ENCODE peak calls at places on chromosomes 11 and 22, in four cellular contexts. I is type B pancreatic cell, F is epithelial cell of esophagus, O is tibial nerve. Q is an unnamed sample.

GRCh38 chr11:7532395-7532794 is 18.6 kb downstream of the PPFIBP2 start:
- DNase-seq in I (no peak), F (no peak), O (no peak), Q (no peak)

GRCh38 chr11:9053631-9054030 is 37.8 kb downstream of the SCUBE2 start:
- DNase-seq in I (no peak), F (peak; percentile 17), O (no peak), Q (no peak)

GRCh38 chr11:130601141-130601540 is 152.7 kb downstream of the ADAMTS15 start:
- DNase-seq in I (no peak), F (no peak), O (peak; percentile 77), Q (peak; percentile 84)

GRCh38 chr11:14645985-14646900 is 2.6 kb downstream of the PDE3B start:
- DNase-seq in I (no peak), F (no peak), O (no peak), Q (no peak)

GRCh38 chr11:120112174-120112796 is 25.6 kb downstream of the TRIM29 start:
- DNase-seq in I (no peak), F (no peak), O (no peak), Q (no peak)

GRCh38 chr11:62061356-62062222 is 62.2 kb upstream of the INCENP start:
- DNase-seq in I (no peak), F (peak; percentile 60), O (no peak), Q (no peak)

GRCh38 chr11:14414470-14415461 is 55.8 kb upstream of the RRAS2 start:
- DNase-seq in I (no peak), F (no peak), O (no peak), Q (no peak)

GRCh38 chr22:32695451-32695891 is 106.0 kb upstream of the TIMP3 start:
- DNase-seq in I (no peak), F (peak; percentile 60), O (no peak), Q (no peak)

GRCh38 chr11:124756033-124756752 is 4.1 kb upstream of the VSIG2 start:
- DNase-seq in I (no peak), F (no peak), O (no peak), Q (no peak)

GRCh38 chr22:46732513-46732912 is 5.5 kb downstream of the CERK start:
- DNase-seq in I (no peak), F (no peak), O (no peak), Q (no peak)

GRCh38 chr11:46920709-46921108 is 2.4 kb upstream of the LRP4 start:
- DNase-seq in I (no peak), F (peak; percentile 97), O (peak; percentile 61), Q (no peak)

GRCh38 chr11:79371724-79372123 is 69.1 kb downstream of the TENM4 start:
- DNase-seq in I (no peak), F (no peak), O (no peak), Q (no peak)

GRCh38 chr11:91104237-91104636 is 881.4 kb upstream of the CHORDC1 start:
- DNase-seq in I (no peak), F (peak; percentile 76), O (no peak), Q (no peak)

GRCh38 chr11:113550179-113550578 is 75.0 kb upstream of the DRD2 start:
- DNase-seq in I (no peak), F (no peak), O (no peak), Q (no peak)

GRCh38 chr11:69080361-69080973 is 31.7 kb downstream of the TPCN2 start:
- DNase-seq in I (no peak), F (peak; percentile 70), O (no peak), Q (peak; percentile 89)

GRCh38 chr11:96001037-96001436 is 77.1 kb upstream of the MTMR2 start:
- DNase-seq in I (no peak), F (peak; percentile 9), O (peak; percentile 94), Q (no peak)

GRCh38 chr22:37996079-37996478 is 11.7 kb upstream of the SOX10 start:
- DNase-seq in I (no peak), F (no peak), O (no peak), Q (no peak)

GRCh38 chr11:63511349-63511748 is 5.5 kb downstream of the LGALS12 start:
- DNase-seq in I (no peak), F (no peak), O (no peak), Q (no peak)

GRCh38 chr22:23970201-23970641 is 3.5 kb downstream of the DDTL start:
- DNase-seq in I (no peak), F (no peak), O (no peak), Q (no peak)

GRCh38 chr22:22462813-22463567 is 45.6 kb downstream of the ZNF280B start:
- DNase-seq in I (no peak), F (peak; percentile 21), O (no peak), Q (no peak)
- TF ChIP-seq CTCF in I (no peak), F (peak; percentile 17), O (no peak), Q (peak; percentile 22)

DNA sequence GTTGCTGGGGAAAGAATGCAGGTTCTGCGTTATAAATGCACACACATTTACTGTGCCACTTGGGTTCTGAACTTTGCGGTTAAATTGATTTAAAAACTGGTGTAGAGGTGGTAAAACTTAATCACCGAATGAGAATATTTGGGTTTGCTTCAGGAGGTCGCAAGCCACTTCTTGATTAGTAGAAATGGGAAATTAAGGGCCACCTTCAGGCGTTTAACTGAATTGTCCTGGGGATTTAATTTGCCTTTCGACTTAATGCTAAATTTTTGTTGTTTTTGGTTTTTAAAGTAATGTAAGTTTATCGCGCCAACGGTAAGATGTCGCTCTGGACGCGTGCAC is 460 bp upstream of the NCR3LG1 start:
- DNase-seq in I (no peak), F (no peak), O (no peak), Q (no peak)
- TF ChIP-seq CTCF in I (peak; percentile 63), F (peak; percentile 36), O (no peak), Q (peak; percentile 34)

GRCh38 chr11:1053121-1053901 is 16.8 kb upstream of the MUC6 start:
- DNase-seq in I (no peak), F (no peak), O (no peak), Q (no peak)
- TF ChIP-seq CTCF in I (no peak), F (no peak), O (no peak), Q (no peak)

GRCh38 chr11:2693851-2694261 is 5.9 kb downstream of the KCNQ1OT1 start:
- DNase-seq in I (no peak), F (no peak), O (no peak), Q (no peak)
- TF ChIP-seq CTCF in I (peak; percentile 20), F (no peak), O (no peak), Q (peak; percentile 7)

GRCh38 chr11:67607507-67607906 is 771 bp downstream of the NDUFV1 start:
- DNase-seq in I (no peak), F (no peak), O (no peak), Q (no peak)

GRCh38 chr11:67604815-67605214 is 1.9 kb upstream of the NDUFV1 start:
- DNase-seq in I (no peak), F (no peak), O (no peak), Q (no peak)

GRCh38 chr11:67605231-67606011 is 1.3 kb upstream of the NDUFV1 start:
- DNase-seq in I (no peak), F (no peak), O (no peak), Q (no peak)

GRCh38 chr11:67606477-67607295 is at the start of gene NDUFV1:
- DNase-seq in I (peak; percentile 97), F (peak; percentile 92), O (peak; percentile 95), Q (peak; percentile 98)

DNA sequence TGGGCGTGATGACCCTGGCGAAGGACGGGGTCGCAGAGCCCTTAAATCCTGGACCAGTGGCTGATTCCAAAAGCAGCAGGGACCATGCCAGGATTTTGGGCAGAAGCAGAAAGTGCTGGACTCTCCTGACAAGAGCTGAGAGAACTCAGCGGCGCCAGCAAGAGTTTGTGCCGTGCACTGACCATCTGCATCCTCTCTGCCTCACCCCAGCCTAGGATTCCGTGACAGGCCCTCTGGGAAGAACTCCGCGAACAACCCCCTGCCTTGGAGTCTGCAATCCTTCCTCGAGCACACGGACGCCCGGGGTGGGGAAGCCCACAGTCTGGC is 623 bp upstream of the NDUFV1 start:
- DNase-seq in I (no peak), F (no peak), O (no peak), Q (no peak)
- TF ChIP-seq CTCF in I (no peak), F (no peak), O (no peak), Q (no peak)

DNA sequence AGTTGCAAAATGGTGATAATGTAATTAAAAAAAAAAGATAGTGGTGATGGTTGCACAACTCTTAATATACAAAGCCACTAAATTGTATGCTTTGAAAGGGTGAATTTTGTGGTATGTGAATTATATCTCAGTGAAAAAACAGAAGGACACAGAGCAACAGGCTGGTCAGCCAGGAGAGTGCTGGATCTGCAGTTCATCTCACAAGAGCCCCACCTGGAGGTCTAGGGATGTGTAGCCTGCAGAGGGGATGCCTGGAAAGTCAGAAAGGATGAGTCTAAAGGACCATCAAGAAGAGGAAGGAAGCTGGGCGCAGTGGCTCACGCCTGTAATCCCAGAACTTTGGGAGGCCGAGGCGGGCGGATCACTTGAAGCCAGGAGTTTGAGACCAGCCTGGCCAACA is 9.0 kb downstream of the POLR3H start:
- DNase-seq in I (no peak), F (no peak), O (no peak), Q (no peak)
- TF ChIP-seq CTCF in I (peak; percentile 49), F (peak; percentile 20), O (no peak), Q (peak; percentile 34)

GRCh38 chr11:65433657-65434056 is 11.1 kb downstream of the NEAT1 start:
- DNase-seq in I (no peak), F (no peak), O (no peak), Q (no peak)

GRCh38 chr11:65431452-65432132 is 9.0 kb downstream of the NEAT1 start:
- DNase-seq in I (no peak), F (peak; percentile 24), O (no peak), Q (no peak)

GRCh38 chr11:65432133-65432650 is 9.6 kb downstream of the NEAT1 start:
- DNase-seq in I (no peak), F (no peak), O (no peak), Q (no peak)

GRCh38 chr11:65434057-65434666 is 11.6 kb downstream of the NEAT1 start:
- DNase-seq in I (no peak), F (peak; percentile 38), O (no peak), Q (no peak)

GRCh38 chr11:65432686-65433582 is 10.3 kb downstream of the NEAT1 start:
- DNase-seq in I (no peak), F (peak; percentile 17), O (no peak), Q (no peak)
- TF ChIP-seq CTCF in I (peak; percentile 56), F (peak; percentile 17), O (no peak), Q (peak; percentile 50)

GRCh38 chr11:40129276-40129675 is 1330.2 kb downstream of the LRRC4C start:
- DNase-seq in I (no peak), F (peak; percentile 4), O (no peak), Q (no peak)
- TF ChIP-seq CTCF in I (peak; percentile 72), F (no peak), O (peak; percentile 22), Q (peak; percentile 12)